ENCODE peak calls at places on chromosome 13, in seven cellular contexts. One of them, this sample, is unnamed.

GRCh38 chr13:114164027-114164426 is 15.0 kb upstream of the CFAP97D2 start:
- DNase-seq in fibroblast of lung: no peak
- DNase-seq in gastrocnemius medialis: no peak
- DNase-seq in ascending aorta: no peak
- DNase-seq in PC-9: no peak
- DNase-seq in neural progenitor cell: no peak
- DNase-seq in brain microvascular endothelial cell: no peak
- DNase-seq in this sample: no peak

GRCh38 chr13:51282322-51282721 is 57.2 kb upstream of the SERPINE3 start:
- DNase-seq in fibroblast of lung: no peak
- DNase-seq in gastrocnemius medialis: no peak
- DNase-seq in ascending aorta: no peak
- DNase-seq in PC-9: no peak
- DNase-seq in neural progenitor cell: no peak
- DNase-seq in brain microvascular endothelial cell: no peak
- DNase-seq in this sample: no peak

GRCh38 chr13:23754506-23754905 is 134.7 kb downstream of the MIPEP start:
- DNase-seq in fibroblast of lung: no peak
- DNase-seq in gastrocnemius medialis: no peak
- DNase-seq in ascending aorta: no peak
- DNase-seq in PC-9: no peak
- DNase-seq in neural progenitor cell: no peak
- DNase-seq in brain microvascular endothelial cell: no peak
- DNase-seq in this sample: no peak

GRCh38 chr13:34017231-34017630 is 199.3 kb downstream of the RFC3 start:
- DNase-seq in fibroblast of lung: no peak
- DNase-seq in gastrocnemius medialis: no peak
- DNase-seq in ascending aorta: no peak
- DNase-seq in PC-9: no peak
- DNase-seq in neural progenitor cell: no peak
- DNase-seq in brain microvascular endothelial cell: no peak
- DNase-seq in this sample: no peak

GRCh38 chr13:97344250-97345175 is 89.5 kb upstream of the RAP2A start:
- DNase-seq in fibroblast of lung: peak
- DNase-seq in gastrocnemius medialis: peak
- DNase-seq in ascending aorta: no peak
- DNase-seq in PC-9: peak
- DNase-seq in neural progenitor cell: peak
- DNase-seq in brain microvascular endothelial cell: peak
- DNase-seq in this sample: no peak

GRCh38 chr13:107788464-107789165 is 426.7 kb downstream of the LIG4 start:
- DNase-seq in fibroblast of lung: no peak
- DNase-seq in gastrocnemius medialis: no peak
- DNase-seq in ascending aorta: no peak
- DNase-seq in PC-9: no peak
- DNase-seq in neural progenitor cell: no peak
- DNase-seq in brain microvascular endothelial cell: no peak
- DNase-seq in this sample: no peak

GRCh38 chr13:97437729-97438128 is 3.8 kb downstream of the RAP2A start:
- DNase-seq in fibroblast of lung: no peak
- DNase-seq in gastrocnemius medialis: no peak
- DNase-seq in ascending aorta: no peak
- DNase-seq in PC-9: no peak
- DNase-seq in neural progenitor cell: no peak
- DNase-seq in brain microvascular endothelial cell: no peak
- DNase-seq in this sample: no peak

GRCh38 chr13:81305928-81306327 is 965.0 kb upstream of the SPRY2 start:
- DNase-seq in fibroblast of lung: no peak
- DNase-seq in gastrocnemius medialis: no peak
- DNase-seq in ascending aorta: no peak
- DNase-seq in PC-9: no peak
- DNase-seq in neural progenitor cell: no peak
- DNase-seq in brain microvascular endothelial cell: no peak
- DNase-seq in this sample: no peak

GRCh38 chr13:44236370-44236769 is 137.3 kb upstream of the SERP2 start:
- DNase-seq in fibroblast of lung: no peak
- DNase-seq in gastrocnemius medialis: peak
- DNase-seq in ascending aorta: no peak
- DNase-seq in PC-9: no peak
- DNase-seq in neural progenitor cell: no peak
- DNase-seq in brain microvascular endothelial cell: peak
- DNase-seq in this sample: peak

GRCh38 chr13:74187564-74187963 is 53.4 kb upstream of the KLF12 start:
- DNase-seq in fibroblast of lung: peak
- DNase-seq in gastrocnemius medialis: peak
- DNase-seq in ascending aorta: no peak
- DNase-seq in PC-9: peak
- DNase-seq in neural progenitor cell: no peak
- DNase-seq in brain microvascular endothelial cell: peak
- DNase-seq in this sample: no peak

GRCh38 chr13:92355213-92355612 is 871.4 kb upstream of the GPC6 start:
- DNase-seq in fibroblast of lung: peak
- DNase-seq in gastrocnemius medialis: no peak
- DNase-seq in ascending aorta: no peak
- DNase-seq in PC-9: no peak
- DNase-seq in neural progenitor cell: peak
- DNase-seq in brain microvascular endothelial cell: peak
- DNase-seq in this sample: no peak

GRCh38 chr13:47148543-47148942 is 251.7 kb upstream of the HTR2A start:
- DNase-seq in fibroblast of lung: peak
- DNase-seq in gastrocnemius medialis: no peak
- DNase-seq in ascending aorta: no peak
- DNase-seq in PC-9: no peak
- DNase-seq in neural progenitor cell: no peak
- DNase-seq in brain microvascular endothelial cell: no peak
- DNase-seq in this sample: no peak

GRCh38 chr13:54628383-54628782 is 1599.8 kb downstream of the OLFM4 start:
- DNase-seq in fibroblast of lung: no peak
- DNase-seq in gastrocnemius medialis: no peak
- DNase-seq in ascending aorta: no peak
- DNase-seq in PC-9: no peak
- DNase-seq in neural progenitor cell: no peak
- DNase-seq in brain microvascular endothelial cell: no peak
- DNase-seq in this sample: no peak

GRCh38 chr13:28138756-28139470 is 568 bp downstream of the PAN3 start:
- DNase-seq in fibroblast of lung: peak
- DNase-seq in gastrocnemius medialis: peak
- DNase-seq in ascending aorta: peak
- DNase-seq in PC-9: peak
- DNase-seq in neural progenitor cell: peak
- DNase-seq in brain microvascular endothelial cell: peak
- DNase-seq in this sample: peak

GRCh38 chr13:24381539-24382265 is 72.3 kb downstream of the C1QTNF9 start:
- DNase-seq in fibroblast of lung: peak
- DNase-seq in gastrocnemius medialis: no peak
- DNase-seq in ascending aorta: no peak
- DNase-seq in PC-9: no peak
- DNase-seq in neural progenitor cell: peak
- DNase-seq in brain microvascular endothelial cell: no peak
- DNase-seq in this sample: no peak

GRCh38 chr13:38821753-38822551 is 135.1 kb downstream of the FREM2 start:
- DNase-seq in fibroblast of lung: peak
- DNase-seq in gastrocnemius medialis: no peak
- DNase-seq in ascending aorta: no peak
- DNase-seq in PC-9: peak
- DNase-seq in neural progenitor cell: no peak
- DNase-seq in brain microvascular endothelial cell: no peak
- DNase-seq in this sample: no peak

GRCh38 chr13:80802946-80803345 is 462.0 kb upstream of the SPRY2 start:
- DNase-seq in fibroblast of lung: no peak
- DNase-seq in gastrocnemius medialis: no peak
- DNase-seq in ascending aorta: no peak
- DNase-seq in PC-9: no peak
- DNase-seq in neural progenitor cell: no peak
- DNase-seq in brain microvascular endothelial cell: no peak
- DNase-seq in this sample: no peak

GRCh38 chr13:94705081-94705751 is 7.1 kb downstream of the SOX21 start:
- DNase-seq in fibroblast of lung: no peak
- DNase-seq in gastrocnemius medialis: no peak
- DNase-seq in ascending aorta: no peak
- DNase-seq in PC-9: no peak
- DNase-seq in neural progenitor cell: peak
- DNase-seq in brain microvascular endothelial cell: no peak
- DNase-seq in this sample: no peak

GRCh38 chr13:44617648-44618047 is 41.5 kb upstream of the TSC22D1 start:
- DNase-seq in fibroblast of lung: no peak
- DNase-seq in gastrocnemius medialis: no peak
- DNase-seq in ascending aorta: no peak
- DNase-seq in PC-9: no peak
- DNase-seq in neural progenitor cell: peak
- DNase-seq in brain microvascular endothelial cell: no peak
- DNase-seq in this sample: no peak

GRCh38 chr13:80726895-80727294 is 386.0 kb upstream of the SPRY2 start:
- DNase-seq in fibroblast of lung: no peak
- DNase-seq in gastrocnemius medialis: no peak
- DNase-seq in ascending aorta: no peak
- DNase-seq in PC-9: no peak
- DNase-seq in neural progenitor cell: no peak
- DNase-seq in brain microvascular endothelial cell: no peak
- DNase-seq in this sample: no peak

GRCh38 chr13:82257790-82258507 is 1624.3 kb downstream of the SLITRK1 start:
- DNase-seq in fibroblast of lung: no peak
- DNase-seq in gastrocnemius medialis: no peak
- DNase-seq in ascending aorta: no peak
- DNase-seq in PC-9: no peak
- DNase-seq in neural progenitor cell: no peak
- DNase-seq in brain microvascular endothelial cell: no peak
- DNase-seq in this sample: no peak

GRCh38 chr13:99302637-99303505 is 4.3 kb downstream of the GPR183 start:
- DNase-seq in fibroblast of lung: no peak
- DNase-seq in gastrocnemius medialis: no peak
- DNase-seq in ascending aorta: no peak
- DNase-seq in PC-9: no peak
- DNase-seq in neural progenitor cell: no peak
- DNase-seq in brain microvascular endothelial cell: no peak
- DNase-seq in this sample: no peak

GRCh38 chr13:99305180-99305965 is 1.8 kb downstream of the GPR183 start:
- DNase-seq in fibroblast of lung: no peak
- DNase-seq in gastrocnemius medialis: no peak
- DNase-seq in ascending aorta: no peak
- DNase-seq in PC-9: no peak
- DNase-seq in neural progenitor cell: no peak
- DNase-seq in brain microvascular endothelial cell: no peak
- DNase-seq in this sample: no peak

GRCh38 chr13:99303863-99304521 is 3.2 kb downstream of the GPR183 start:
- DNase-seq in fibroblast of lung: peak
- DNase-seq in gastrocnemius medialis: no peak
- DNase-seq in ascending aorta: no peak
- DNase-seq in PC-9: no peak
- DNase-seq in neural progenitor cell: no peak
- DNase-seq in brain microvascular endothelial cell: no peak
- DNase-seq in this sample: no peak

GRCh38 chr13:99301913-99302636 is 5.1 kb downstream of the GPR183 start:
- DNase-seq in fibroblast of lung: no peak
- DNase-seq in gastrocnemius medialis: no peak
- DNase-seq in ascending aorta: no peak
- DNase-seq in PC-9: no peak
- DNase-seq in neural progenitor cell: no peak
- DNase-seq in brain microvascular endothelial cell: no peak
- DNase-seq in this sample: no peak

GRCh38 chr13:99304541-99304940 is 2.7 kb downstream of the GPR183 start:
- DNase-seq in fibroblast of lung: no peak
- DNase-seq in gastrocnemius medialis: no peak
- DNase-seq in ascending aorta: no peak
- DNase-seq in PC-9: no peak
- DNase-seq in neural progenitor cell: no peak
- DNase-seq in brain microvascular endothelial cell: no peak
- DNase-seq in this sample: no peak
- TF ChIP-seq CTCF in fibroblast of lung: no peak
- TF ChIP-seq CTCF in gastrocnemius medialis: no peak
- TF ChIP-seq CTCF in ascending aorta: no peak
- TF ChIP-seq CTCF in PC-9: no peak
- TF ChIP-seq CTCF in neural progenitor cell: no peak
- TF ChIP-seq CTCF in brain microvascular endothelial cell: no peak
- TF ChIP-seq CTCF in this sample: no peak

GRCh38 chr13:20101467-20102316 is 59.2 kb downstream of the GJA3 start:
- DNase-seq in fibroblast of lung: no peak
- DNase-seq in gastrocnemius medialis: no peak
- DNase-seq in ascending aorta: no peak
- DNase-seq in PC-9: no peak
- DNase-seq in neural progenitor cell: no peak
- DNase-seq in brain microvascular endothelial cell: no peak
- DNase-seq in this sample: no peak
- H3K27ac ChIP-seq in fibroblast of lung: no peak
- H3K27ac ChIP-seq in gastrocnemius medialis: no peak
- H3K27ac ChIP-seq in ascending aorta: no peak
- H3K27ac ChIP-seq in PC-9: no peak
- H3K27ac ChIP-seq in neural progenitor cell: no peak
- H3K27ac ChIP-seq in brain microvascular endothelial cell: no peak
- H3K27ac ChIP-seq in this sample: no peak

DNA sequence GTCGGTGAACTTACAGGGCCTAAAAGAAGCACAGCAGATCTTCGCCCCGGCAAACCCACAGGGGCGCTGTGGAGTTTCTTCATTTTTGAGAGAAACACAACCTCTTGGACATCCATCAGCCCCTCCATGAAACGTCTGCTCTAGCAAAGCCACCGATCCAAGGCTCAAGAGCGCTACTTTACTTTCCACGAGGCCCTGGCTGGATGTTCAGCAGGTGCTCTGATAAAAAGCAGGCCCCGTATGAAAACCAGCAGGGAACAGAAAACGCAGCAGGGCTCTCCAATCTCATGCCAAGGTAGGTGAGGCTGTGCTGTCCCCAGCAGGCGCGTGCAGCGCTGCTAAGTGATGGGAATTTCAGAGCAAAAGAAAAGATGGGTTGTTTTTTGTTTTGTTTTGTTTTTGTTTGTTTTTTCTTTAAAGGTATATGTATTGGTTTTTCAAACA is 86.7 kb downstream of the IRS2 start:
- DNase-seq in fibroblast of lung: no peak
- DNase-seq in gastrocnemius medialis: no peak
- DNase-seq in ascending aorta: no peak
- DNase-seq in PC-9: no peak
- DNase-seq in neural progenitor cell: peak
- DNase-seq in brain microvascular endothelial cell: no peak
- DNase-seq in this sample: no peak
- TF ChIP-seq CTCF in fibroblast of lung: no peak
- TF ChIP-seq CTCF in gastrocnemius medialis: no peak
- TF ChIP-seq CTCF in ascending aorta: no peak
- TF ChIP-seq CTCF in PC-9: no peak
- TF ChIP-seq CTCF in neural progenitor cell: peak
- TF ChIP-seq CTCF in brain microvascular endothelial cell: no peak
- TF ChIP-seq CTCF in this sample: no peak

GRCh38 chr13:31859546-31859945 is 120.2 kb downstream of the RXFP2 start:
- DNase-seq in fibroblast of lung: peak
- DNase-seq in gastrocnemius medialis: no peak
- DNase-seq in ascending aorta: no peak
- DNase-seq in PC-9: no peak
- DNase-seq in neural progenitor cell: no peak
- DNase-seq in brain microvascular endothelial cell: no peak
- DNase-seq in this sample: no peak
- H3K27ac ChIP-seq in fibroblast of lung: no peak
- H3K27ac ChIP-seq in gastrocnemius medialis: no peak
- H3K27ac ChIP-seq in ascending aorta: peak
- H3K27ac ChIP-seq in PC-9: no peak
- H3K27ac ChIP-seq in neural progenitor cell: no peak
- H3K27ac ChIP-seq in brain microvascular endothelial cell: no peak
- H3K27ac ChIP-seq in this sample: no peak

DNA sequence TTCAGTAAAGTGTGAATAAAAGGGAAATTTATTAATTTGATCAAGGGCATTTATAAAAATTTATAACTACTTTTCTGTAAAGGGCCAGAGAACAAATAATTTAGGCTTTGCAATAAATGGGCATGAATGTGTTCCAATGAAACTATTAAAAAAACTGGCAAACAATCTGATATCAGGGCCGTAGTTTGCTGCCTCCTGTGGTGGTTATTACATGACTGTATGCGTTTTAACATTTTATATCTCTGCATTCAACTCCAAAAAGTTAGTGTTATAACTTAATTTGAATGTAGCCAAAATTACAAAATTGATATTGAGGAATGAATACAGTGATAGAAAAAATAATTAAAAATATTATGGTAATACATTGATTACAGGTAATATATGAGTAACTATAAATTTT is 80.5 kb upstream of the POSTN start:
- DNase-seq in fibroblast of lung: no peak
- DNase-seq in gastrocnemius medialis: no peak
- DNase-seq in ascending aorta: no peak
- DNase-seq in PC-9: no peak
- DNase-seq in neural progenitor cell: no peak
- DNase-seq in brain microvascular endothelial cell: no peak
- DNase-seq in this sample: no peak
- TF ChIP-seq CTCF in fibroblast of lung: peak
- TF ChIP-seq CTCF in gastrocnemius medialis: no peak
- TF ChIP-seq CTCF in ascending aorta: no peak
- TF ChIP-seq CTCF in PC-9: no peak
- TF ChIP-seq CTCF in neural progenitor cell: no peak
- TF ChIP-seq CTCF in brain microvascular endothelial cell: peak
- TF ChIP-seq CTCF in this sample: peak

This sample was measured in AG04450.